ENCODE peak calls at places on chromosome 1, in nine cellular contexts. W is GM06990, S is NB4, H is ascending aorta, F is OCI-LY7, M is breast epithelium, N is spleen, E is lower lobe of right lung, Y is endodermal cell. U is an unnamed sample.

GRCh38 chr1:212254853-212255363 is 30.3 kb upstream of the PPP2R5A start:
- DNase-seq in E (no peak), Y (no peak), F (no peak), W (no peak), M (no peak), N (no peak), S (peak; percentile 14), H (no peak), U (no peak)

GRCh38 chr1:89104147-89104546 is 21.8 kb downstream of the GBP2 start:
- DNase-seq in E (no peak), M (no peak), F (no peak), H (no peak), N (no peak), W (no peak), Y (no peak), S (no peak), U (no peak)

GRCh38 chr1:24369801-24370200 is 43.8 kb downstream of the STPG1 start:
- DNase-seq in F (no peak), W (no peak), E (no peak), H (no peak), S (no peak), M (no peak), N (no peak), Y (no peak), U (no peak)

GRCh38 chr1:110542730-110543129 is 23.8 kb upstream of the KCNA10 start:
- DNase-seq in E (no peak), W (no peak), S (peak; percentile 47), F (peak; percentile 18), H (no peak), M (no peak), Y (peak; percentile 72), N (no peak), U (peak; percentile 19)

GRCh38 chr1:76101534-76101933 is 27.0 kb downstream of the ST6GALNAC3 start:
- DNase-seq in S (no peak), M (no peak), N (no peak), F (no peak), E (no peak), H (no peak), W (no peak), Y (no peak), U (no peak)

GRCh38 chr1:101262601-101263348 is 26.0 kb downstream of the S1PR1 start:
- DNase-seq in N (no peak), Y (no peak), H (no peak), M (no peak), F (no peak), W (no peak), E (no peak), S (peak; percentile 84), U (no peak)

GRCh38 chr1:115295904-115296696 is 41.9 kb downstream of the NGF start:
- DNase-seq in H (no peak), F (no peak), M (no peak), N (no peak), S (no peak), W (no peak), E (no peak), Y (no peak), U (no peak)

GRCh38 chr1:15100369-15101111 is 53.0 kb upstream of the TMEM51 start:
- DNase-seq in H (no peak), E (peak; percentile 59), F (peak; percentile 68), Y (peak; percentile 91), S (peak; percentile 50), W (peak; percentile 46), N (no peak), M (no peak), U (peak; percentile 35)

GRCh38 chr1:55067022-55067781 is 27.9 kb downstream of the PCSK9 start:
- DNase-seq in H (no peak), W (no peak), M (peak; percentile 48), Y (peak; percentile 49), E (no peak), S (no peak), N (peak; percentile 32), F (no peak), U (no peak)

GRCh38 chr1:161869291-161869690 is 103.2 kb downstream of the ATF6 start:
- DNase-seq in W (no peak), H (no peak), S (no peak), N (no peak), F (no peak), Y (no peak), E (no peak), M (no peak), U (no peak)

GRCh38 chr1:59699227-59699847 is 115.4 kb upstream of the HOOK1 start:
- DNase-seq in F (peak; percentile 47), M (no peak), W (no peak), N (no peak), E (no peak), Y (no peak), H (no peak), S (peak; percentile 75), U (peak; percentile 64)

GRCh38 chr1:168136709-168137514 is at the start of gene GPR161:
- DNase-seq in H (peak; percentile 75), M (no peak), F (no peak), S (peak; percentile 44), E (peak; percentile 60), N (peak; percentile 87), Y (peak; percentile 91), W (peak; percentile 27), U (peak; percentile 56)

GRCh38 chr1:20891091-20891490 is 104.0 kb upstream of the HP1BP3 start:
- DNase-seq in N (no peak), S (no peak), H (no peak), W (no peak), M (no peak), E (no peak), F (no peak), Y (no peak), U (no peak)

GRCh38 chr1:36091698-36092097 is 3.0 kb downstream of the ADPRS start:
- DNase-seq in S (no peak), E (no peak), H (no peak), M (no peak), Y (no peak), W (no peak), N (peak; percentile 61), F (no peak), U (no peak)

GRCh38 chr1:59446257-59446901 is 149.5 kb downstream of the FGGY start:
- DNase-seq in N (no peak), E (no peak), S (no peak), W (no peak), M (no peak), F (no peak), Y (no peak), H (no peak), U (peak; percentile 86)

GRCh38 chr1:226660410-226661182 is 78.5 kb downstream of the ITPKB start:
- DNase-seq in Y (no peak), H (no peak), F (peak; percentile 71), W (no peak), E (no peak), N (peak; percentile 89), M (no peak), S (peak; percentile 49), U (no peak)
- H3K4me3 ChIP-seq in Y (no peak overlapping the region), H (no peak overlapping the region), F (peak overlapping the region; percentile 25), W (no peak overlapping the region), E (no peak overlapping the region), N (no peak overlapping the region), M (no peak overlapping the region), S (no peak overlapping the region), U (no peak overlapping the region)

DNA sequence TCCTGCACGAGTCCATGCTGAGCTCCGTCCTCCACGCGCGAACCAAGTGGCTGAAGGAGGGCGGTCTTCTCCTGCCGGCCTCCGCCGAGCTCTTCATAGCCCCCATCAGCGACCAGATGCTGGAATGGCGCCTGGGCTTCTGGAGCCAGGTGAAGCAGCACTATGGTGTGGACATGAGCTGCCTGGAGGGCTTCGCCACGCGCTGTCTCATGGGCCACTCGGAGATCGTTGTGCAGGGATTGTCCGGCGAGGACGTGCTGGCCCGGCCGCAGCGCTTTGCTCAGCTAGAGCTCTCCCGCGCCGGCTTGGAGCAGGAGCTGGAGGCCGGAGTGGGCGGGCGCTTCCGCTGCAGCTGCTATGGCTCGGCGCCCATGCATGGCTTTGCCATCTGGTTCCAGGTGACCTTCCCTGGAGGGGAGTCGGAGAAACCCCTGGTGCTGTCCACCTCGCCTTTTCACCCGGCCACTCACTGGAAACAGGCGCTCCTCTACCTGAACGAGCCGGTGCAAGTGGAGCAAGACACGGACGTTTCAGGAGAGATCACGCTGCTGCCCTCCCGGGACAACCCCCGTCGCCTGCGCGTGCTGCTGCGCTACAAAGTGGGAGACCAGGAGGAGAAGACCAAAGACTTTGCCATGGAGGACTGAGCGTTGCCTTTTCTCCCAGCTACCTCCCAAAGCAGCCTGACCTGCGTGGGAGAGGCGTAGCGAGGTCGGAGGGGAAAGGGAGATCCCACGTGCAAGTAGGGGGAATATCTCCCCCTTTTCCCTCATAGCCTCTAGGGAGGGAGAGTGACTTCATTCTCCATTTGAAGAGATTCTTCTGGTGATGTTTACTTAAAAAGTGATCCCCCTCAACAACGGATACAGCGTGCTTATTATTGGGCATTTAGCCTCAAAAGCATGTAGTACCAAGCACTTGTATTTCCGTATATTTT is 991 bp downstream of the PRMT6 start:
- DNase-seq in M (peak; percentile 23), Y (peak; percentile 85), W (peak; percentile 81), N (peak; percentile 92), E (peak; percentile 78), S (peak; percentile 72), H (peak; percentile 73), F (peak; percentile 78), U (peak; percentile 51)
- TF ChIP-seq CTCF in M (no peak), Y (no peak), W (no peak), N (no peak), E (no peak), S (no peak), H (no peak), F (no peak), U (no peak)

DNA sequence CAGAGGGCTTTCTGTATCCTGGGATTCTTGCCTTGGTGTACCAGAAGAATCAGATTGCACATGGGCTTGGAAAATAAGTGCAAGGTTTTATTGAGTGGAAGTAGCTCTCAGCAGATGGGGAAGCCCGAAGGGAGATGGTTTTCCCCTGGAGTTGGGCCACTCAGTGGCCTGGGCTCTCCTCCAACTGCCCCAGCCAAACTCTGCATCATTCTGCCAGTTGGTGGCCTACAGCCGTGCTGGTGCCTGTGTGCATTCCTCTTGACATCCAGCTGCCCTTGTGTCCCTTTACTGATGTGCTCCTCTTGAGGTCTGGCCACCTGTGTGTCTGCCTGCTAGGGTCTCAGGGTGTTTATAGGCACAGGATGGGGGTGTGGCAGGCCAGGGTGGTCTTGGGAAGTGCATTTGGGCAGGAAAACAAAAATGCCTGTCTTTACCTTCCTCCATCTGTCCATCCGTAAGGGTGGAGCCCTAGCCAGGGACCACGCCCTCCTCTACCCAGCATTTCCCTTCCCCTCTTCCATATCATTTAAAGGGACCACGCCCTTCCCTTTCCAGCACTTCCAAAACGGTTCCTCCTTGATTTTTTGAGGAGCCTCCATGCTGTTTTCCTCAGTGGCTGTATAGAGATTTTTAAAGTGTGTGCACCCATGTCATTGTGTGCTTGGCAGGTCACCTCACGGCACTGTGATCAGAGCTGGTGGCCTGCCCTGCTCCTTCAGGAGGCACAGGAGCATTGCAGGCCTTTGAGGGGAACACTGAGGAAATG is 18.9 kb downstream of the SNAP47 start:
- DNase-seq in Y (no peak), H (no peak), E (no peak), S (no peak), F (no peak), N (peak; percentile 51), M (no peak), W (no peak), U (peak; percentile 53)
- H3K4me3 ChIP-seq in Y (no peak overlapping the region), H (no peak overlapping the region), E (no peak overlapping the region), S (no peak overlapping the region), F (no peak overlapping the region), N (no peak overlapping the region), M (no peak overlapping the region), W (no peak overlapping the region), U (no peak overlapping the region)

DNA sequence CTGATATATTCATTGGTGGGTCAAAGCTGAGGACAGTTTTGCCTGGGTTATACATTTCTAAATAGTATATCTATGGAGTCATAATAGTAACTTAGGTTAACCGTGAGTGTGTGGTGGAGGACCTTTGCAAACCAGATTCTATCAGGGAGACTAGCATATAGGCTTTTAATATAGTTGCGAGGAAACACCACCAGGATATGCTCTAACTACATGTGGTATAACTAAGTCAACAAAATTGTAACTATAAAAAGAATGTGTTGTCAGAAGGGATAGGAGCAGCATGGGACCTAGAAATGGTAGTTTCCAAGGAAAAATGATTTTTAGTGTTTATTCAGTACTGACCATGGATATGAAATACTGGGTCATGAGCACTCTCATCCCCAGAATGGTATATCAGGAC is 338.1 kb downstream of the TGFB2 start:
- DNase-seq in F (no peak), N (no peak), W (no peak), M (no peak), Y (no peak), E (no peak), H (no peak), S (no peak), U (peak; percentile 60)
- TF ChIP-seq CTCF in F (no peak), N (no peak), W (no peak), M (no peak), Y (no peak), E (no peak), H (no peak), S (no peak), U (peak; percentile 22)